ENCODE peak calls at places on chromosomes 4 and X, in nine cellular contexts. F is iris pigment epithelial cell; J is left ventricle myocardium inferior; C is stimulated activated CD8-positive, alpha-beta memory T cell treated with anti-CD3 and anti-CD28 coated beads, Interleukin-7, amount 100 ng/mL, for 1 hour; E is heart right ventricle; U is breast epithelium; Z is sciatic nerve; X is activated T-cell treated with anti-CD3 and anti-CD28 coated beads, Interleukin-2, amount 50 U/mL, for 4 hours; Y is skeletal muscle cell. A is an unnamed sample.

GRCh38 chr4:180618396-180618795 is 1624.8 kb upstream of the TENM3 start:
- DNase-seq in F (peak), J (no peak), C (no peak), E (no peak), U (no peak), Z (no peak), X (no peak), Y (no peak), A (no peak)

GRCh38 chr4:168666531-168666930 is 169.7 kb downstream of the PALLD start:
- DNase-seq in F (peak), J (no peak), C (no peak), E (no peak), U (no peak), Z (no peak), X (no peak), Y (peak), A (no peak)

GRCh38 chr4:177001271-177002175 is 208.8 kb upstream of the VEGFC start:
- DNase-seq in F (peak), J (no peak), C (no peak), E (no peak), U (no peak), Z (no peak), X (no peak), Y (no peak), A (no peak)

GRCh38 chr4:96352051-96352517 is 512.2 kb downstream of the PDHA2 start:
- DNase-seq in F (peak), J (no peak), C (no peak), E (no peak), U (no peak), Z (no peak), X (no peak), Y (no peak), A (no peak)

GRCh38 chrX:53004038-53004437 is 44.6 kb upstream of the GPR173 start:
- DNase-seq in F (no peak), J (no peak), C (no peak), E (no peak), U (no peak), Z (no peak), X (no peak), Y (no peak), A (no peak)

GRCh38 chr4:150641604-150642003 is 59.7 kb downstream of the MAB21L2 start:
- DNase-seq in F (no peak), J (no peak), C (no peak), E (no peak), U (no peak), Z (no peak), X (no peak), Y (no peak), A (no peak)

GRCh38 chr4:41203169-41203568 is 11.2 kb downstream of the APBB2 start:
- DNase-seq in F (peak), J (no peak), C (no peak), E (no peak), U (no peak), Z (no peak), X (no peak), Y (no peak), A (no peak)

GRCh38 chrX:134512566-134512965 is 52.6 kb downstream of the HPRT1 start:
- DNase-seq in F (peak), J (no peak), C (no peak), E (no peak), U (no peak), Z (no peak), X (no peak), Y (no peak), A (peak)

GRCh38 chr4:168732714-168733113 is 235.9 kb downstream of the PALLD start:
- DNase-seq in F (peak), J (no peak), C (no peak), E (no peak), U (no peak), Z (no peak), X (no peak), Y (no peak), A (no peak)

GRCh38 chrX:35090801-35091200 is 148.2 kb downstream of the FAM47B start:
- DNase-seq in F (no peak), J (no peak), C (no peak), E (no peak), U (no peak), Z (no peak), X (no peak), Y (no peak), A (no peak)

GRCh38 chr4:30471861-30472260 is 248.3 kb upstream of the PCDH7 start:
- DNase-seq in F (no peak), J (no peak), C (no peak), E (no peak), U (no peak), Z (no peak), X (no peak), Y (no peak), A (no peak)